ENCODE peak calls at places on chromosomes 16 and 17, in ten cellular contexts. V, H, X, O, E, R, Y, B, T and J are unnamed samples.

GRCh38 chr17:81837641-81838040 is 2.8 kb upstream of the PPP1R27 start:
- DNase-seq in V (no peak), H (no peak), X (no peak), O (no peak), E (no peak), R (no peak), Y (no peak), B (no peak), T (no peak), J (no peak)

GRCh38 chr16:22643886-22644285 is 133.2 kb downstream of the NPIPB5 start:
- DNase-seq in V (no peak), H (no peak), X (no peak), O (no peak), E (no peak), R (no peak), Y (no peak), B (no peak), T (no peak), J (no peak)

GRCh38 chr16:22786284-22786683 is 27.7 kb upstream of the HS3ST2 start:
- DNase-seq in V (no peak), H (no peak), X (no peak), O (no peak), E (no peak), R (no peak), Y (no peak), B (no peak), T (no peak), J (no peak)

GRCh38 chr17:75589919-75590303 is 2.3 kb downstream of the MYO15B start:
- DNase-seq in V (peak; percentile 14), H (no peak), X (no peak), O (no peak), E (peak; percentile 40), R (no peak), Y (no peak), B (no peak), T (no peak), J (no peak)

GRCh38 chr16:87675111-87675510 is 72.8 kb downstream of the JPH3 start:
- DNase-seq in V (no peak), H (peak; percentile 55), X (no peak), O (no peak), E (no peak), R (no peak), Y (no peak), B (peak; percentile 31), T (no peak), J (no peak)

GRCh38 chr16:67233596-67233995 is 6.7 kb downstream of the TMEM208 start:
- DNase-seq in V (no peak), H (no peak), X (no peak), O (no peak), E (no peak), R (no peak), Y (no peak), B (no peak), T (no peak), J (no peak)

GRCh38 chr17:29443041-29443440 is 52.9 kb downstream of the TAOK1 start:
- DNase-seq in V (peak; percentile 25), H (no peak), X (no peak), O (no peak), E (no peak), R (no peak), Y (no peak), B (no peak), T (no peak), J (no peak)

GRCh38 chr17:49193513-49194296 is 16.7 kb downstream of the GNGT2 start:
- DNase-seq in V (peak; percentile 67), H (peak; percentile 65), X (no peak), O (peak; percentile 20), E (peak; percentile 33), R (no peak), Y (peak; percentile 6), B (peak; percentile 62), T (peak; percentile 41), J (peak; percentile 75)

GRCh38 chr17:40322417-40323315 is 13.7 kb downstream of the RARA start:
- DNase-seq in V (peak; percentile 68), H (peak; percentile 97), X (peak; percentile 73), O (peak; percentile 73), E (no peak), R (no peak), Y (no peak), B (peak; percentile 57), T (no peak), J (peak; percentile 75)

GRCh38 chr16:10206215-10206614 is 24.0 kb upstream of the GRIN2A start:
- DNase-seq in V (no peak), H (no peak), X (no peak), O (peak; percentile 26), E (no peak), R (no peak), Y (no peak), B (no peak), T (no peak), J (no peak)

GRCh38 chr16:56483394-56483793 is 32.0 kb downstream of the OGFOD1 start:
- DNase-seq in V (no peak), H (no peak), X (no peak), O (no peak), E (no peak), R (no peak), Y (no peak), B (no peak), T (no peak), J (no peak)

GRCh38 chr17:77314601-77315000 is 173.8 kb downstream of the SEC14L1 start:
- DNase-seq in V (no peak), H (no peak), X (no peak), O (no peak), E (no peak), R (no peak), Y (no peak), B (no peak), T (no peak), J (no peak)

GRCh38 chr17:10687497-10687896 is 9.8 kb downstream of the SCO1 start:
- DNase-seq in V (no peak), H (no peak), X (no peak), O (no peak), E (no peak), R (no peak), Y (no peak), B (no peak), T (no peak), J (no peak)

GRCh38 chr16:79598341-79599181 is 2.0 kb downstream of the MAF start:
- DNase-seq in V (no peak), H (peak; percentile 53), X (peak; percentile 30), O (no peak), E (peak; percentile 39), R (no peak), Y (no peak), B (peak; percentile 66), T (no peak), J (peak; percentile 84)

GRCh38 chr17:75777243-75777922 is 7.2 kb upstream of the UNK start:
- DNase-seq in V (peak; percentile 46), H (no peak), X (no peak), O (no peak), E (no peak), R (no peak), Y (no peak), B (no peak), T (no peak), J (no peak)

GRCh38 chr17:18261146-18261515 is 669 bp downstream of the MIEF2 start:
- DNase-seq in V (no peak), H (peak; percentile 39), X (peak; percentile 29), O (peak; percentile 86), E (peak; percentile 86), R (no peak), Y (no peak), B (no peak), T (no peak), J (peak; percentile 68)

GRCh38 chr16:85202631-85203461 is 90.6 kb upstream of the CIBAR2 start:
- DNase-seq in V (peak; percentile 68), H (no peak), X (no peak), O (no peak), E (peak; percentile 85), R (peak; percentile 93), Y (no peak), B (peak; percentile 59), T (no peak), J (peak; percentile 88)

GRCh38 chr16:49856741-49857330 is 924 bp upstream of the ZNF423 start:
- DNase-seq in V (peak; percentile 75), H (peak; percentile 93), X (no peak), O (peak; percentile 66), E (peak; percentile 79), R (no peak), Y (no peak), B (peak; percentile 79), T (no peak), J (peak; percentile 87)

GRCh38 chr17:27834571-27834970 is 34.2 kb upstream of the NOS2 start:
- DNase-seq in V (no peak), H (no peak), X (no peak), O (no peak), E (no peak), R (no peak), Y (no peak), B (no peak), T (no peak), J (no peak)

GRCh38 chr16:4675864-4676786 is 17.2 kb upstream of the NUDT16L1 start:
- DNase-seq in V (no peak), H (no peak), X (peak; percentile 34), O (no peak), E (no peak), R (no peak), Y (no peak), B (no peak), T (no peak), J (no peak)

GRCh38 chr17:7513850-7514419 is 29.8 kb downstream of the POLR2A start:
- DNase-seq in V (no peak), H (no peak), X (no peak), O (no peak), E (no peak), R (no peak), Y (no peak), B (no peak), T (no peak), J (no peak)

GRCh38 chr17:18016426-18016825 is 22.5 kb downstream of the ATPAF2 start:
- DNase-seq in V (no peak), H (no peak), X (no peak), O (no peak), E (no peak), R (no peak), Y (no peak), B (no peak), T (no peak), J (no peak)

GRCh38 chr17:5699789-5700188 is 115.5 kb upstream of the NLRP1 start:
- DNase-seq in V (no peak), H (no peak), X (no peak), O (no peak), E (no peak), R (no peak), Y (no peak), B (no peak), T (no peak), J (peak; percentile 58)

GRCh38 chr17:50308666-50309065 is 34.4 kb downstream of the TMEM92 start:
- DNase-seq in V (no peak), H (no peak), X (no peak), O (no peak), E (no peak), R (no peak), Y (no peak), B (no peak), T (no peak), J (no peak)